ENCODE peak calls at places on chromosomes 4 and X, in six cellular contexts. L is PC-3, B is SK-N-SH, V is fibroblast of lung, A is IMR-90, J is PC-9. U is an unnamed sample.

GRCh38 chr4:42074294-42074693 is 78.2 kb downstream of the BEND4 start:
- DNase-seq in L (no peak), B (no peak), V (no peak), A (peak; percentile 9), J (no peak), U (no peak)

GRCh38 chr4:57080781-57081650 is 29.2 kb downstream of the IGFBP7 start:
- DNase-seq in L (peak; percentile 69), B (no peak), V (peak; percentile 100), A (peak; percentile 98), J (no peak), U (peak; percentile 100)

GRCh38 chr4:183178201-183178600 is 79.1 kb downstream of the WWC2 start:
- DNase-seq in L (no peak), B (no peak), V (no peak), A (no peak), J (no peak), U (no peak)

GRCh38 chr4:30716158-30716557 is 4.0 kb upstream of the PCDH7 start:
- DNase-seq in L (peak; percentile 51), B (peak; percentile 40), V (peak; percentile 35), A (peak; percentile 53), J (no peak), U (no peak)

GRCh38 chr4:126616795-126617194 is 1016.0 kb upstream of the INTU start:
- DNase-seq in L (no peak), B (no peak), V (no peak), A (no peak), J (no peak), U (no peak)

GRCh38 chrX:111568356-111568755 is 56.9 kb downstream of the SERTM2 start:
- DNase-seq in L (peak; percentile 2), B (peak; percentile 17), V (peak; percentile 4), A (peak; percentile 0), J (no peak), U (no peak)

GRCh38 chr4:20254517-20255250 is 3.0 kb downstream of the SLIT2 start:
- DNase-seq in L (no peak), B (peak; percentile 54), V (peak; percentile 64), A (peak; percentile 39), J (no peak), U (peak; percentile 48)

GRCh38 chrX:70039758-70040157 is 10.0 kb downstream of the AWAT2 start:
- DNase-seq in L (peak; percentile 31), B (no peak), V (no peak), A (no peak), J (no peak), U (no peak)

GRCh38 chr4:152479428-152480026 is 56.4 kb downstream of the FBXW7 start:
- DNase-seq in L (no peak), B (no peak), V (peak; percentile 83), A (peak; percentile 60), J (no peak), U (peak; percentile 84)

GRCh38 chr4:168979338-168979737 is 30.7 kb downstream of the CBR4 start:
- DNase-seq in L (no peak), B (no peak), V (no peak), A (no peak), J (no peak), U (no peak)
- H3K36me3 ChIP-seq in L (peaks cover 8% of the 10 kb centered on the region), B (peaks cover 41% of the 10 kb centered on the region), V (no peaks in the 10 kb centered on the region), A (peaks cover 15% of the 10 kb centered on the region), J (no peaks in the 10 kb centered on the region), U (no peaks in the 10 kb centered on the region)

GRCh38 chr4:34269593-34269992 is 1974.7 kb downstream of the ARAP2 start:
- DNase-seq in L (no peak), B (no peak), V (no peak), A (no peak), J (no peak), U (no peak)

GRCh38 chr4:34271479-34272355 is 1972.6 kb downstream of the ARAP2 start:
- DNase-seq in L (peak; percentile 45), B (no peak), V (no peak), A (no peak), J (no peak), U (no peak)
- H3K4me2 ChIP-seq in L (peak overlapping the region; percentile 36), B (no peak overlapping the region), V (no peak overlapping the region), A (no peak overlapping the region), J (no peak overlapping the region), U (no peak overlapping the region)

DNA sequence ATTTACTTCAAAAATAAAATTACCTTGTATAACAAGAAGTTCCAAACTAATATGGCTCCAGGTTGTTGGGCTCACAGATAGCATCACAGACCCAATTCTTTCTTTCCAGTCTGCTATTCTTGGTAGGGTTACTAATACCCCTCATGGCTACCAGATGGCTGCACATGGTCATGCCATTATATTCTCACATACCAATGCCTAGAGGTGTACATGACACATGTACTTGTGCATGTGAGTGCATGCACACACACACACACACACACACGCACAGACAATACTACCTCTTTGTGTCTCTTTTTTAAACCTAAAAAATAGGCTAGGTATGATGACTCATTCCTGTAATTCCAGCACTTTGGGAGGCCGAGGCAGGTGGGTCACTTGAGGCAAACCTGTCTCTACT is 31.1 kb downstream of the FBXO8 start:
- DNase-seq in L (no peak), B (no peak), V (no peak), A (no peak), J (no peak), U (no peak)
- H3K4me3 ChIP-seq in L (no peak overlapping the region), B (no peak overlapping the region), V (no peak overlapping the region), A (no peak overlapping the region), J (no peak overlapping the region), U (no peak overlapping the region)

GRCh38 chr4:158714937-158715336 is 8.3 kb downstream of the PPID start:
- DNase-seq in L (no peak), B (no peak), V (no peak), A (no peak), J (no peak), U (no peak)
- H3K36me3 ChIP-seq in L (peaks cover 58% of the 10 kb centered on the region), B (peaks cover 85% of the 10 kb centered on the region), V (peaks cover 2% of the 10 kb centered on the region), A (peaks cover 33% of the 10 kb centered on the region), J (peaks cover 22% of the 10 kb centered on the region), U (peaks cover 59% of the 10 kb centered on the region)